ENCODE peak calls at places on chromosomes 13 and 19, in four cellular contexts. One of them, this sample, is unnamed.
A peak's percentile ranks its signal among the peaks of the same experiment; 100 is the strongest.

GRCh38 chr13:66974889-66975288 is 255.2 kb downstream of the PCDH9 start:
- DNase-seq in A549: no peak
- DNase-seq in HepG2: no peak
- DNase-seq in GM12878: no peak
- DNase-seq in this sample: no peak

GRCh38 chr19:33736787-33737186 is 59.9 kb upstream of the KCTD15 start:
- DNase-seq in A549: no peak
- DNase-seq in HepG2: no peak
- DNase-seq in GM12878: no peak
- DNase-seq in this sample: no peak

GRCh38 chr13:28370448-28370847 is 124.5 kb downstream of the FLT1 start:
- DNase-seq in A549: no peak
- DNase-seq in HepG2: no peak
- DNase-seq in GM12878: no peak
- DNase-seq in this sample: no peak

GRCh38 chr13:65460136-65460535 is 1770.0 kb downstream of the PCDH9 start:
- DNase-seq in A549: no peak
- DNase-seq in HepG2: no peak
- DNase-seq in GM12878: no peak
- DNase-seq in this sample: no peak

GRCh38 chr19:6705931-6706632 is 14.4 kb downstream of the C3 start:
- DNase-seq in A549: no peak
- DNase-seq in HepG2: no peak
- DNase-seq in GM12878: no peak
- DNase-seq in this sample: no peak

GRCh38 chr13:78022164-78022877 is 103.7 kb upstream of the EDNRB start:
- DNase-seq in A549: no peak
- DNase-seq in HepG2: no peak
- DNase-seq in GM12878: peak; percentile 90
- DNase-seq in this sample: no peak

GRCh38 chr19:10431943-10432735 is 11.8 kb downstream of the PDE4A start:
- DNase-seq in A549: no peak
- DNase-seq in HepG2: no peak
- DNase-seq in GM12878: no peak
- DNase-seq in this sample: peak; percentile 68

GRCh38 chr13:26424181-26424580 is 133.3 kb upstream of the WASF3 start:
- DNase-seq in A549: no peak
- DNase-seq in HepG2: no peak
- DNase-seq in GM12878: no peak
- DNase-seq in this sample: no peak

GRCh38 chr13:50740052-50740741 is 103.3 kb downstream of the DLEU7 start:
- DNase-seq in A549: no peak
- DNase-seq in HepG2: no peak
- DNase-seq in GM12878: no peak
- DNase-seq in this sample: no peak

GRCh38 chr13:28204043-28204442 is 65.7 kb downstream of the PAN3 start:
- DNase-seq in A549: no peak
- DNase-seq in HepG2: peak; percentile 32
- DNase-seq in GM12878: no peak
- DNase-seq in this sample: no peak

GRCh38 chr13:33280923-33281322 is 4.6 kb downstream of the STARD13 start:
- DNase-seq in A549: no peak
- DNase-seq in HepG2: no peak
- DNase-seq in GM12878: no peak
- DNase-seq in this sample: no peak

GRCh38 chr13:23618341-23618740 is 48.1 kb downstream of the TNFRSF19 start:
- DNase-seq in A549: peak; percentile 21
- DNase-seq in HepG2: no peak
- DNase-seq in GM12878: no peak
- DNase-seq in this sample: no peak

GRCh38 chr19:45172611-45173208 is 5.3 kb downstream of the TRAPPC6A start:
- DNase-seq in A549: no peak
- DNase-seq in HepG2: no peak
- DNase-seq in GM12878: no peak
- DNase-seq in this sample: no peak
- H3K4me1 ChIP-seq in A549: peaks cover 5% of the 10 kb centered on the region
- H3K4me1 ChIP-seq in HepG2: peaks cover 82% of the 10 kb centered on the region
- H3K4me1 ChIP-seq in GM12878: peaks cover 16% of the 10 kb centered on the region
- H3K4me1 ChIP-seq in this sample: peaks cover 5% of the 10 kb centered on the region

DNA sequence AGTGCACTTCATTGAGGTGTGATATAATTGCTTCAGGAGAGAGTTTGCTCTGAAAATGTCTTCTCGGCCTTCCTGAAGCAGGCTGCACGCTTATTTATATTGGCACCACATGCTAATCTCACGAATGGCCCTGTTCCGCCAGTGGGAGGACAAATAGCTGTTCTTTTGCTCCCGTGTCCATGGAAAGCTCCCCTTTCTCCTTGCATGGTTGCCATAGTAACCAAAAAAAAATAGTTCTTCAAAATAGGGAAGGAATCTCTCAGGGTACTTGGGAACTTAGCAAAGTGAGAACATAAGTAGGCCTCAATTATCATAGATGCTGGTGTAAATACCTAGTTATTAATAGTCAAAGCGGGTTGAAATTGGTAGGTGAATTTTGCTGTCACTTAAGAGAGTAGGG is 221.9 kb downstream of the ZIC5 start:
- DNase-seq in A549: no peak
- DNase-seq in HepG2: no peak
- DNase-seq in GM12878: no peak
- DNase-seq in this sample: no peak
- TF ChIP-seq PBX3 in A549: no peak
- TF ChIP-seq PBX3 in HepG2: no peak
- TF ChIP-seq PBX3 in GM12878: no peak
- TF ChIP-seq PBX3 in this sample: no peak

GRCh38 chr13:21054313-21054712 is 7.1 kb downstream of the LATS2 start:
- DNase-seq in A549: no peak
- DNase-seq in HepG2: no peak
- DNase-seq in GM12878: no peak
- DNase-seq in this sample: no peak

GRCh38 chr13:21051675-21052074 is 9.7 kb downstream of the LATS2 start:
- DNase-seq in A549: no peak
- DNase-seq in HepG2: no peak
- DNase-seq in GM12878: no peak
- DNase-seq in this sample: no peak

GRCh38 chr13:21055016-21055415 is 6.4 kb downstream of the LATS2 start:
- DNase-seq in A549: no peak
- DNase-seq in HepG2: no peak
- DNase-seq in GM12878: no peak
- DNase-seq in this sample: no peak

GRCh38 chr13:21055511-21056045 is 5.8 kb downstream of the LATS2 start:
- DNase-seq in A549: no peak
- DNase-seq in HepG2: no peak
- DNase-seq in GM12878: no peak
- DNase-seq in this sample: no peak

DNA sequence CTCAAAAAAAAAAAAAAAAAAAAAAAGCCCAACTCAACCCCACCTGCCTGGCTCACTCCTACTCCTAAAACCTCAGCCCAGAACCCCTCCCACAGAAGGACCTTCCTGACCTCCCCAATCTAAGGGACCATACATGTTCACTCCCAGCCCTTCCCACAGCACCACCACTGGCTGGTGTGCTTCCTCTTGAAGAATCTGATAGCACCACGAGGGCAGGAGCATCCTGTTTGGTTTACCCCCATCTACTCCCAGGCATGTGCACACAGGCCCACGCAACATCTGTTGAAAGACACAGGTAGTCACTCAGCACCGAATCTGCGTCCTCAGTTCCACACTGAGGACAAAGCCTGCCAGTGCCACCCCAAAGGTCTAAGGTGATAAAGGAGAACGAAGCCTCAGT is 8.2 kb downstream of the LATS2 start:
- DNase-seq in A549: no peak
- DNase-seq in HepG2: no peak
- DNase-seq in GM12878: no peak
- DNase-seq in this sample: no peak
- H3K4me1 ChIP-seq in A549: peaks cover 15% of the 10 kb centered on the region
- H3K4me1 ChIP-seq in HepG2: peaks cover 75% of the 10 kb centered on the region
- H3K4me1 ChIP-seq in GM12878: no peaks in the 10 kb centered on the region
- H3K4me1 ChIP-seq in this sample: peaks cover 17% of the 10 kb centered on the region

GRCh38 chr13:114108141-114108761 is 24.2 kb downstream of the RASA3 start:
- DNase-seq in A549: no peak
- DNase-seq in HepG2: no peak
- DNase-seq in GM12878: no peak
- DNase-seq in this sample: no peak

GRCh38 chr13:114108894-114109293 is 23.5 kb downstream of the RASA3 start:
- DNase-seq in A549: no peak
- DNase-seq in HepG2: no peak
- DNase-seq in GM12878: no peak
- DNase-seq in this sample: no peak

GRCh38 chr13:114110091-114110829 is 22.2 kb downstream of the RASA3 start:
- DNase-seq in A549: no peak
- DNase-seq in HepG2: no peak
- DNase-seq in GM12878: no peak
- DNase-seq in this sample: peak; percentile 66

GRCh38 chr13:114111577-114111976 is 20.8 kb downstream of the RASA3 start:
- DNase-seq in A549: no peak
- DNase-seq in HepG2: no peak
- DNase-seq in GM12878: no peak
- DNase-seq in this sample: no peak

GRCh38 chr13:114109646-114110045 is 22.8 kb downstream of the RASA3 start:
- DNase-seq in A549: no peak
- DNase-seq in HepG2: no peak
- DNase-seq in GM12878: no peak
- DNase-seq in this sample: peak; percentile 85
- TF ChIP-seq PBX3 in A549: no peak
- TF ChIP-seq PBX3 in HepG2: no peak
- TF ChIP-seq PBX3 in GM12878: no peak
- TF ChIP-seq PBX3 in this sample: no peak

This sample was measured in SK-N-SH.